ENCODE peak calls at places on chromosomes 5 and 9, in ten cellular contexts. B is fibroblast of lung, L is SK-N-SH, F is neural progenitor cell, H is H9, Z is hepatocyte, M is HCT116, E is neuronal stem cell, U is mammary epithelial cell, W is K562. Y is an unnamed sample.
A peak's percentile ranks its signal among the peaks of the same experiment; 100 is the strongest.

GRCh38 chr5:159951387-159951786 is 35.1 kb downstream of the ADRA1B start:
- DNase-seq in M (peak; percentile 22), L (peak; percentile 36), E (no peak), Z (no peak), B (peak; percentile 24), F (peak; percentile 70), U (no peak), H (peak; percentile 67), W (peak; percentile 16), Y (no peak)

GRCh38 chr9:18146329-18146728 is 327.6 kb upstream of the ADAMTSL1 start:
- DNase-seq in F (no peak), H (no peak), L (no peak), E (no peak), Z (no peak), B (no peak), M (no peak), U (no peak), W (no peak), Y (no peak)

GRCh38 chr5:96257904-96258303 is 175.1 kb downstream of the PCSK1 start:
- DNase-seq in H (no peak), E (no peak), M (no peak), F (no peak), W (no peak), U (peak; percentile 28), L (no peak), Z (no peak), B (peak; percentile 94), Y (no peak)

GRCh38 chr5:122500245-122501086 is 188.4 kb downstream of the SNCAIP start:
- DNase-seq in U (peak; percentile 30), H (peak; percentile 73), Z (peak; percentile 80), L (peak; percentile 59), B (peak; percentile 48), W (peak; percentile 44), F (peak; percentile 83), M (peak; percentile 38), E (peak; percentile 57), Y (peak; percentile 46)

GRCh38 chr5:154644745-154645411 is 110.3 kb upstream of the LARP1 start:
- DNase-seq in B (no peak), U (no peak), F (no peak), W (no peak), H (no peak), L (no peak), Z (no peak), E (no peak), M (no peak), Y (no peak)

GRCh38 chr5:164204338-164204946 is 699.0 kb downstream of the MAT2B start:
- DNase-seq in F (no peak), E (no peak), W (no peak), Z (no peak), M (no peak), U (peak; percentile 64), L (no peak), B (peak; percentile 84), H (no peak), Y (no peak)

GRCh38 chr5:65198777-65199120 is 283.0 kb downstream of the ADAMTS6 start:
- DNase-seq in E (no peak), W (no peak), M (no peak), B (peak; percentile 100), H (no peak), U (peak; percentile 99), F (no peak), Z (no peak), L (no peak), Y (no peak)

GRCh38 chr9:99294850-99295461 is 72.9 kb downstream of the SEC61B start:
- DNase-seq in B (no peak), W (peak; percentile 46), U (no peak), E (no peak), Z (no peak), L (no peak), F (no peak), H (no peak), M (peak; percentile 27), Y (no peak)

GRCh38 chr9:126692041-126692758 is 78.5 kb downstream of the LMX1B start:
- DNase-seq in F (peak; percentile 4), W (no peak), U (no peak), Z (no peak), B (no peak), M (no peak), L (no peak), E (no peak), H (peak; percentile 25), Y (no peak)

GRCh38 chr9:32502459-32502858 is 23.5 kb downstream of the RIGI start:
- DNase-seq in H (no peak), F (no peak), B (peak; percentile 89), E (no peak), Z (no peak), U (peak; percentile 95), W (no peak), L (no peak), M (peak; percentile 41), Y (no peak)

GRCh38 chr5:130692766-130693165 is 472.3 kb downstream of the HINT1 start:
- DNase-seq in W (no peak), F (no peak), L (no peak), M (no peak), B (no peak), H (no peak), U (no peak), E (no peak), Z (no peak), Y (no peak)

GRCh38 chr9:38132956-38133355 is 63.9 kb upstream of the SHB start:
- DNase-seq in H (no peak), L (no peak), W (no peak), F (no peak), B (no peak), Z (no peak), U (no peak), M (no peak), E (no peak), Y (no peak)

GRCh38 chr9:104367507-104367906 is 136.6 kb upstream of the OR13F1 start:
- DNase-seq in E (no peak), L (no peak), U (no peak), W (no peak), F (no peak), H (no peak), M (no peak), Z (no peak), B (peak; percentile 1), Y (no peak)

GRCh38 chr9:137294091-137294683 is 7.9 kb downstream of the NRARP start:
- DNase-seq in B (peak; percentile 42), F (peak; percentile 48), U (peak; percentile 47), L (peak; percentile 73), W (peak; percentile 82), H (peak; percentile 70), Z (peak; percentile 85), E (no peak), M (peak; percentile 74), Y (peak; percentile 29)

GRCh38 chr9:131671150-131671549 is 68.7 kb downstream of the RAPGEF1 start:
- DNase-seq in W (no peak), M (no peak), L (no peak), E (no peak), B (no peak), Z (no peak), U (no peak), F (peak; percentile 40), H (no peak), Y (no peak)
- H3K4me1 ChIP-seq in W (peaks cover 11% of the 10 kb centered on the region), M (peaks cover 40% of the 10 kb centered on the region), L (peaks cover 27% of the 10 kb centered on the region), E (peaks cover 14% of the 10 kb centered on the region), B (peaks cover 31% of the 10 kb centered on the region), Z (peaks cover 37% of the 10 kb centered on the region), U (peaks cover 26% of the 10 kb centered on the region), F (peaks cover 43% of the 10 kb centered on the region), H (peaks cover 5% of the 10 kb centered on the region), Y (peaks cover 19% of the 10 kb centered on the region)

DNA sequence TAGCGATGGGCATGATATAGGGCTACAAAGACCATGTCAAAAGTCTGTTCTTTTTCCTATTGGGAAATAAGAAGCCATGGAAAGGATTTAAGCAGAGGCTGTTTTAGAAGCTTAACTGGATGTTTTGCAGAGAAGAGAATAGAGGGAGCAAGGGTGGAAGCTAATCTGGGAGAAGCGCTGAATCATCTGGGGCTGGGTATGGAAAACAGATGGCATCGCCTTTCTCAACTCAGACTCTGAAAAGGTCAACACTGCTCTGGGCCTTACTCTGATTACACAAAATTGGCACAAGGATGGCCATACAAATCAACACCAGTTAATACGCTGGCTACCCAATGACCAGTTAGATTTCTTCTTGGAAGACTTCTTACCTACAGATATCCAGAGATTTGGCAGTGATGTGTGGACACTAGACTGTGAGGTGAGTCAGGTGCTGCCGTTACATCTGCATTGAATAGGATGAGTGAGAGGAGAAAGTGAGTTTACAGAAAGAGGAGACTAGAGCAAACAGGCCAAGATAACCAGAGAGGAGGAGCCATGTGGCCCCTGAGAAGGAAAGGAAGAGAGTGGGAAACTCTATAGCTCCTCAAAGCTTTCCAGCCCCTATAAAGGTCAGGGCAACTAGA is 6.2 kb upstream of the TCERG1 start:
- DNase-seq in B (no peak), W (no peak), M (no peak), H (no peak), Z (no peak), E (no peak), U (no peak), L (no peak), F (no peak), Y (no peak)
- H2AFZ ChIP-seq in B (no peak overlapping the region), W (no peak overlapping the region), M (no peak overlapping the region), H (no peak overlapping the region), Z (no peak overlapping the region), E (no peak overlapping the region), U (no peak overlapping the region), L (no peak overlapping the region), F (no peak overlapping the region), Y (no peak overlapping the region)

GRCh38 chr5:34483442-34484033 is 172.6 kb upstream of the RAI14 start:
- DNase-seq in W (no peak), Z (no peak), L (no peak), M (no peak), B (no peak), F (peak; percentile 79), H (peak; percentile 64), U (no peak), E (peak; percentile 44), Y (no peak)

GRCh38 chr5:34486160-34486765 is 169.9 kb upstream of the RAI14 start:
- DNase-seq in U (peak; percentile 68), W (peak; percentile 79), L (peak; percentile 70), B (peak; percentile 77), M (peak; percentile 69), F (peak; percentile 92), H (peak; percentile 84), Z (peak; percentile 93), E (peak; percentile 83), Y (peak; percentile 78)

GRCh38 chr5:34484591-34485228 is 171.4 kb upstream of the RAI14 start:
- DNase-seq in F (no peak), U (no peak), E (no peak), Z (no peak), L (no peak), B (peak; percentile 65), M (no peak), H (peak; percentile 35), W (no peak), Y (no peak)

GRCh38 chr5:34486808-34487201 is 169.3 kb upstream of the RAI14 start:
- DNase-seq in B (no peak), U (no peak), M (no peak), W (no peak), F (no peak), Z (no peak), H (no peak), L (no peak), E (no peak), Y (no peak)

GRCh38 chr5:34484190-34484589 is 171.9 kb upstream of the RAI14 start:
- DNase-seq in B (no peak), Z (no peak), H (no peak), L (no peak), U (no peak), E (no peak), W (no peak), M (no peak), F (no peak), Y (no peak)
- H3K4me1 ChIP-seq in B (peaks cover 13% of the 10 kb centered on the region), Z (peaks cover 15% of the 10 kb centered on the region), H (peaks cover 10% of the 10 kb centered on the region), L (no peaks in the 10 kb centered on the region), U (peaks cover 23% of the 10 kb centered on the region), E (peaks cover 10% of the 10 kb centered on the region), W (no peaks in the 10 kb centered on the region), M (no peaks in the 10 kb centered on the region), F (peaks cover 26% of the 10 kb centered on the region), Y (no peaks in the 10 kb centered on the region)

GRCh38 chr9:129467004-129467588 is 153.8 kb downstream of the C9orf50 start:
- DNase-seq in W (no peak), M (no peak), E (no peak), F (no peak), L (no peak), U (no peak), H (no peak), B (no peak), Z (no peak), Y (no peak)
- H2AFZ ChIP-seq in W (no peak overlapping the region), M (no peak overlapping the region), E (no peak overlapping the region), F (no peak overlapping the region), L (no peak overlapping the region), U (no peak overlapping the region), H (no peak overlapping the region), B (no peak overlapping the region), Z (no peak overlapping the region), Y (no peak overlapping the region)